ENCODE peak calls at places on chromosome 17, in four cellular contexts. One of them, this sample, is unnamed.

GRCh38 chr17:41544497-41544896 is 16.4 kb upstream of the KRT19 start:
- DNase-seq in CD4-positive, alpha-beta T cell: no peak
- DNase-seq in right cardiac atrium: no peak
- DNase-seq in kidney glomerular epithelial cell: peak
- DNase-seq in this sample: peak

GRCh38 chr17:18224428-18225120 is 861 bp upstream of the LLGL1 start:
- DNase-seq in kidney glomerular epithelial cell: no peak
- DNase-seq in right cardiac atrium: peak
- DNase-seq in CD4-positive, alpha-beta T cell: no peak
- DNase-seq in this sample: no peak

GRCh38 chr17:41967141-41967920 is 736 bp downstream of the CNP start:
- DNase-seq in right cardiac atrium: peak
- DNase-seq in CD4-positive, alpha-beta T cell: no peak
- DNase-seq in kidney glomerular epithelial cell: no peak
- DNase-seq in this sample: no peak

GRCh38 chr17:7972131-7972785 is 30.2 kb upstream of the GUCY2D start:
- DNase-seq in right cardiac atrium: no peak
- DNase-seq in kidney glomerular epithelial cell: no peak
- DNase-seq in CD4-positive, alpha-beta T cell: no peak
- DNase-seq in this sample: no peak

GRCh38 chr17:17151541-17151940 is 54.6 kb downstream of the PLD6 start:
- DNase-seq in kidney glomerular epithelial cell: no peak
- DNase-seq in right cardiac atrium: no peak
- DNase-seq in CD4-positive, alpha-beta T cell: no peak
- DNase-seq in this sample: peak

GRCh38 chr17:7208754-7209460 is 10.7 kb downstream of the DLG4 start:
- DNase-seq in kidney glomerular epithelial cell: no peak
- DNase-seq in CD4-positive, alpha-beta T cell: no peak
- DNase-seq in right cardiac atrium: peak
- DNase-seq in this sample: no peak

GRCh38 chr17:61400058-61400785 is 579 bp downstream of the TBX2 start:
- DNase-seq in CD4-positive, alpha-beta T cell: no peak
- DNase-seq in right cardiac atrium: peak
- DNase-seq in kidney glomerular epithelial cell: peak
- DNase-seq in this sample: peak

GRCh38 chr17:57924677-57925076 is 30.5 kb downstream of the CUEDC1 start:
- DNase-seq in CD4-positive, alpha-beta T cell: no peak
- DNase-seq in kidney glomerular epithelial cell: peak
- DNase-seq in right cardiac atrium: peak
- DNase-seq in this sample: no peak

GRCh38 chr17:50209472-50210248 is 8.2 kb upstream of the COL1A1 start:
- DNase-seq in CD4-positive, alpha-beta T cell: no peak
- DNase-seq in right cardiac atrium: peak
- DNase-seq in kidney glomerular epithelial cell: peak
- DNase-seq in this sample: no peak

GRCh38 chr17:35795007-35795870 is at the start of gene MMP28:
- DNase-seq in kidney glomerular epithelial cell: no peak
- DNase-seq in CD4-positive, alpha-beta T cell: peak
- DNase-seq in right cardiac atrium: peak
- DNase-seq in this sample: peak

GRCh38 chr17:31807846-31808245 is 51.2 kb downstream of the COPRS start:
- DNase-seq in CD4-positive, alpha-beta T cell: no peak
- DNase-seq in kidney glomerular epithelial cell: peak
- DNase-seq in right cardiac atrium: no peak
- DNase-seq in this sample: no peak

GRCh38 chr17:43823350-43824084 is 9.4 kb downstream of the MPP3 start:
- DNase-seq in right cardiac atrium: peak
- DNase-seq in kidney glomerular epithelial cell: no peak
- DNase-seq in CD4-positive, alpha-beta T cell: no peak
- DNase-seq in this sample: no peak

GRCh38 chr17:54745862-54746261 is 154.8 kb upstream of the TOM1L1 start:
- DNase-seq in right cardiac atrium: no peak
- DNase-seq in kidney glomerular epithelial cell: no peak
- DNase-seq in CD4-positive, alpha-beta T cell: no peak
- DNase-seq in this sample: no peak

GRCh38 chr17:38894276-38894675 is 24.4 kb downstream of the LASP1 start:
- DNase-seq in right cardiac atrium: no peak
- DNase-seq in CD4-positive, alpha-beta T cell: no peak
- DNase-seq in kidney glomerular epithelial cell: no peak
- DNase-seq in this sample: no peak

GRCh38 chr17:8222630-8223355 is 12.4 kb upstream of the AURKB start:
- DNase-seq in CD4-positive, alpha-beta T cell: peak
- DNase-seq in right cardiac atrium: peak
- DNase-seq in kidney glomerular epithelial cell: peak
- DNase-seq in this sample: peak

GRCh38 chr17:81429353-81429774 is 34.1 kb downstream of the BAHCC1 start:
- DNase-seq in right cardiac atrium: peak
- DNase-seq in CD4-positive, alpha-beta T cell: no peak
- DNase-seq in kidney glomerular epithelial cell: peak
- DNase-seq in this sample: peak

GRCh38 chr17:30594223-30594952 is 117.2 kb downstream of the GOSR1 start:
- DNase-seq in right cardiac atrium: no peak
- DNase-seq in CD4-positive, alpha-beta T cell: no peak
- DNase-seq in kidney glomerular epithelial cell: no peak
- DNase-seq in this sample: no peak

GRCh38 chr17:67125924-67126323 is 81.6 kb downstream of the CACNG1 start:
- DNase-seq in CD4-positive, alpha-beta T cell: no peak
- DNase-seq in right cardiac atrium: no peak
- DNase-seq in kidney glomerular epithelial cell: no peak
- DNase-seq in this sample: no peak

GRCh38 chr17:63774982-63775290 is 966 bp downstream of the DDX42 start:
- DNase-seq in kidney glomerular epithelial cell: no peak
- DNase-seq in right cardiac atrium: no peak
- DNase-seq in CD4-positive, alpha-beta T cell: no peak
- DNase-seq in this sample: no peak